ENCODE peak calls at places on chromosomes 6 and 20, in seven cellular contexts. One of them, this sample, is unnamed.

GRCh38 chr6:98839788-98840361 is 5.5 kb downstream of the POU3F2 start:
- DNase-seq in right lobe of liver: no peak
- DNase-seq in HCT116: no peak
- DNase-seq in esophagus squamous epithelium: no peak
- DNase-seq in tibial nerve: no peak
- DNase-seq in IMR-90: peak; percentile 8
- DNase-seq in A549: peak; percentile 21
- DNase-seq in this sample: no peak

GRCh38 chr6:160461641-160462040 is 113.5 kb downstream of the SLC22A3 start:
- DNase-seq in right lobe of liver: no peak
- DNase-seq in HCT116: no peak
- DNase-seq in esophagus squamous epithelium: no peak
- DNase-seq in tibial nerve: no peak
- DNase-seq in IMR-90: peak; percentile 16
- DNase-seq in A549: no peak
- DNase-seq in this sample: no peak

GRCh38 chr20:48586728-48587127 is 241.1 kb downstream of the PREX1 start:
- DNase-seq in right lobe of liver: no peak
- DNase-seq in HCT116: no peak
- DNase-seq in esophagus squamous epithelium: no peak
- DNase-seq in tibial nerve: no peak
- DNase-seq in IMR-90: no peak
- DNase-seq in A549: no peak
- DNase-seq in this sample: no peak

GRCh38 chr6:131398176-131398575 is 174.8 kb upstream of the ARG1 start:
- DNase-seq in right lobe of liver: no peak
- DNase-seq in HCT116: no peak
- DNase-seq in esophagus squamous epithelium: no peak
- DNase-seq in tibial nerve: no peak
- DNase-seq in IMR-90: no peak
- DNase-seq in A549: no peak
- DNase-seq in this sample: no peak

GRCh38 chr20:44388466-44389023 is 33.0 kb downstream of the HNF4A start:
- DNase-seq in right lobe of liver: peak; percentile 83
- DNase-seq in HCT116: peak; percentile 88
- DNase-seq in esophagus squamous epithelium: no peak
- DNase-seq in tibial nerve: peak; percentile 67
- DNase-seq in IMR-90: peak; percentile 59
- DNase-seq in A549: peak; percentile 84
- DNase-seq in this sample: peak; percentile 58

GRCh38 chr20:4064118-4064962 is 49.0 kb upstream of the RNF24 start:
- DNase-seq in right lobe of liver: peak; percentile 79
- DNase-seq in HCT116: peak; percentile 10
- DNase-seq in esophagus squamous epithelium: no peak
- DNase-seq in tibial nerve: peak; percentile 88
- DNase-seq in IMR-90: peak; percentile 93
- DNase-seq in A549: peak; percentile 42
- DNase-seq in this sample: peak; percentile 96

GRCh38 chr6:88780714-88781389 is 182.6 kb downstream of the RNGTT start:
- DNase-seq in right lobe of liver: no peak
- DNase-seq in HCT116: peak; percentile 28
- DNase-seq in esophagus squamous epithelium: no peak
- DNase-seq in tibial nerve: no peak
- DNase-seq in IMR-90: peak; percentile 70
- DNase-seq in A549: peak; percentile 61
- DNase-seq in this sample: no peak

GRCh38 chr6:3381233-3382065 is 75.4 kb downstream of the SLC22A23 start:
- DNase-seq in right lobe of liver: no peak
- DNase-seq in HCT116: no peak
- DNase-seq in esophagus squamous epithelium: no peak
- DNase-seq in tibial nerve: no peak
- DNase-seq in IMR-90: no peak
- DNase-seq in A549: no peak
- DNase-seq in this sample: no peak

GRCh38 chr6:139028242-139028657 is 295 bp upstream of the ABRACL start:
- DNase-seq in right lobe of liver: no peak
- DNase-seq in HCT116: no peak
- DNase-seq in esophagus squamous epithelium: no peak
- DNase-seq in tibial nerve: no peak
- DNase-seq in IMR-90: no peak
- DNase-seq in A549: no peak
- DNase-seq in this sample: no peak

GRCh38 chr20:51938557-51939324 is 136.4 kb upstream of the SALL4 start:
- DNase-seq in right lobe of liver: no peak
- DNase-seq in HCT116: no peak
- DNase-seq in esophagus squamous epithelium: no peak
- DNase-seq in tibial nerve: no peak
- DNase-seq in IMR-90: peak; percentile 19
- DNase-seq in A549: no peak
- DNase-seq in this sample: no peak

GRCh38 chr6:3566812-3567211 is 110.0 kb upstream of the SLC22A23 start:
- DNase-seq in right lobe of liver: no peak
- DNase-seq in HCT116: no peak
- DNase-seq in esophagus squamous epithelium: no peak
- DNase-seq in tibial nerve: no peak
- DNase-seq in IMR-90: peak; percentile 90
- DNase-seq in A549: no peak
- DNase-seq in this sample: no peak

GRCh38 chr20:49318430-49319203 is 40.8 kb upstream of the ZNFX1 start:
- DNase-seq in right lobe of liver: no peak
- DNase-seq in HCT116: no peak
- DNase-seq in esophagus squamous epithelium: no peak
- DNase-seq in tibial nerve: no peak
- DNase-seq in IMR-90: no peak
- DNase-seq in A549: no peak
- DNase-seq in this sample: no peak

GRCh38 chr6:44511126-44511525 is 123.6 kb downstream of the CDC5L start:
- DNase-seq in right lobe of liver: no peak
- DNase-seq in HCT116: no peak
- DNase-seq in esophagus squamous epithelium: no peak
- DNase-seq in tibial nerve: no peak
- DNase-seq in IMR-90: no peak
- DNase-seq in A549: no peak
- DNase-seq in this sample: no peak

GRCh38 chr6:150874184-150874583 is 8.7 kb downstream of the MTHFD1L start:
- DNase-seq in right lobe of liver: no peak
- DNase-seq in HCT116: no peak
- DNase-seq in esophagus squamous epithelium: no peak
- DNase-seq in tibial nerve: no peak
- DNase-seq in IMR-90: no peak
- DNase-seq in A549: no peak
- DNase-seq in this sample: no peak

GRCh38 chr20:6590891-6591679 is 176.4 kb upstream of the BMP2 start:
- DNase-seq in right lobe of liver: no peak
- DNase-seq in HCT116: no peak
- DNase-seq in esophagus squamous epithelium: no peak
- DNase-seq in tibial nerve: no peak
- DNase-seq in IMR-90: peak; percentile 77
- DNase-seq in A549: no peak
- DNase-seq in this sample: no peak

GRCh38 chr6:72363844-72364740 is 257.8 kb upstream of the KCNQ5 start:
- DNase-seq in right lobe of liver: no peak
- DNase-seq in HCT116: no peak
- DNase-seq in esophagus squamous epithelium: no peak
- DNase-seq in tibial nerve: no peak
- DNase-seq in IMR-90: peak; percentile 97
- DNase-seq in A549: peak; percentile 11
- DNase-seq in this sample: no peak

GRCh38 chr6:41537359-41537758 is 8.8 kb upstream of the FOXP4 start:
- DNase-seq in right lobe of liver: no peak
- DNase-seq in HCT116: no peak
- DNase-seq in esophagus squamous epithelium: no peak
- DNase-seq in tibial nerve: no peak
- DNase-seq in IMR-90: no peak
- DNase-seq in A549: no peak
- DNase-seq in this sample: no peak

GRCh38 chr6:11485261-11485660 is 52.3 kb upstream of the TMEM170B start:
- DNase-seq in right lobe of liver: no peak
- DNase-seq in HCT116: no peak
- DNase-seq in esophagus squamous epithelium: no peak
- DNase-seq in tibial nerve: no peak
- DNase-seq in IMR-90: no peak
- DNase-seq in A549: no peak
- DNase-seq in this sample: no peak

GRCh38 chr6:144266091-144266649 is 19.0 kb upstream of the UTRN start:
- DNase-seq in right lobe of liver: no peak
- DNase-seq in HCT116: peak; percentile 64
- DNase-seq in esophagus squamous epithelium: peak; percentile 3
- DNase-seq in tibial nerve: peak; percentile 47
- DNase-seq in IMR-90: peak; percentile 76
- DNase-seq in A549: peak; percentile 83
- DNase-seq in this sample: no peak

GRCh38 chr6:125835221-125835744 is 44.5 kb downstream of the NCOA7 start:
- DNase-seq in right lobe of liver: no peak
- DNase-seq in HCT116: no peak
- DNase-seq in esophagus squamous epithelium: no peak
- DNase-seq in tibial nerve: no peak
- DNase-seq in IMR-90: peak; percentile 75
- DNase-seq in A549: no peak
- DNase-seq in this sample: peak; percentile 59

GRCh38 chr6:4351857-4352669 is 216.7 kb upstream of the ECI2 start:
- DNase-seq in right lobe of liver: no peak
- DNase-seq in HCT116: peak; percentile 36
- DNase-seq in esophagus squamous epithelium: no peak
- DNase-seq in tibial nerve: peak; percentile 38
- DNase-seq in IMR-90: peak; percentile 95
- DNase-seq in A549: peak; percentile 79
- DNase-seq in this sample: peak; percentile 34

GRCh38 chr6:111759413-111759835 is 113.8 kb downstream of the FYN start:
- DNase-seq in right lobe of liver: no peak
- DNase-seq in HCT116: no peak
- DNase-seq in esophagus squamous epithelium: no peak
- DNase-seq in tibial nerve: no peak
- DNase-seq in IMR-90: peak; percentile 44
- DNase-seq in A549: no peak
- DNase-seq in this sample: no peak

GRCh38 chr6:142013286-142013685 is 119.4 kb upstream of the GJE1 start:
- DNase-seq in right lobe of liver: no peak
- DNase-seq in HCT116: peak; percentile 84
- DNase-seq in esophagus squamous epithelium: no peak
- DNase-seq in tibial nerve: no peak
- DNase-seq in IMR-90: peak; percentile 92
- DNase-seq in A549: peak; percentile 62
- DNase-seq in this sample: no peak

GRCh38 chr6:142013875-142014495 is 118.7 kb upstream of the GJE1 start:
- DNase-seq in right lobe of liver: no peak
- DNase-seq in HCT116: peak; percentile 27
- DNase-seq in esophagus squamous epithelium: no peak
- DNase-seq in tibial nerve: no peak
- DNase-seq in IMR-90: no peak
- DNase-seq in A549: peak; percentile 8
- DNase-seq in this sample: no peak

GRCh38 chr6:142011775-142012174 is 121.0 kb upstream of the GJE1 start:
- DNase-seq in right lobe of liver: no peak
- DNase-seq in HCT116: no peak
- DNase-seq in esophagus squamous epithelium: no peak
- DNase-seq in tibial nerve: no peak
- DNase-seq in IMR-90: no peak
- DNase-seq in A549: no peak
- DNase-seq in this sample: no peak

GRCh38 chr6:142015011-142015410 is 117.7 kb upstream of the GJE1 start:
- DNase-seq in right lobe of liver: no peak
- DNase-seq in HCT116: peak; percentile 19
- DNase-seq in esophagus squamous epithelium: no peak
- DNase-seq in tibial nerve: no peak
- DNase-seq in IMR-90: no peak
- DNase-seq in A549: no peak
- DNase-seq in this sample: no peak

GRCh38 chr6:142014515-142014914 is 118.2 kb upstream of the GJE1 start:
- DNase-seq in right lobe of liver: no peak
- DNase-seq in HCT116: peak; percentile 79
- DNase-seq in esophagus squamous epithelium: no peak
- DNase-seq in tibial nerve: no peak
- DNase-seq in IMR-90: peak; percentile 93
- DNase-seq in A549: peak; percentile 72
- DNase-seq in this sample: no peak
- TF ChIP-seq POLR2A in right lobe of liver: no peak
- TF ChIP-seq POLR2A in HCT116: no peak
- TF ChIP-seq POLR2A in esophagus squamous epithelium: no peak
- TF ChIP-seq POLR2A in tibial nerve: no peak
- TF ChIP-seq POLR2A in IMR-90: no peak
- TF ChIP-seq POLR2A in A549: no peak
- TF ChIP-seq POLR2A in this sample: no peak

GRCh38 chr6:135478626-135479025 is 18.9 kb downstream of the AHI1 start:
- DNase-seq in right lobe of liver: no peak
- DNase-seq in HCT116: no peak
- DNase-seq in esophagus squamous epithelium: no peak
- DNase-seq in tibial nerve: no peak
- DNase-seq in IMR-90: no peak
- DNase-seq in A549: no peak
- DNase-seq in this sample: no peak

GRCh38 chr6:135481786-135482369 is 15.7 kb downstream of the AHI1 start:
- DNase-seq in right lobe of liver: no peak
- DNase-seq in HCT116: no peak
- DNase-seq in esophagus squamous epithelium: no peak
- DNase-seq in tibial nerve: no peak
- DNase-seq in IMR-90: peak; percentile 19
- DNase-seq in A549: no peak
- DNase-seq in this sample: no peak
- H3K4me1 ChIP-seq in right lobe of liver: no peaks in the 10 kb centered on the region
- H3K4me1 ChIP-seq in HCT116: no peaks in the 10 kb centered on the region
- H3K4me1 ChIP-seq in esophagus squamous epithelium: no peaks in the 10 kb centered on the region
- H3K4me1 ChIP-seq in tibial nerve: no peaks in the 10 kb centered on the region
- H3K4me1 ChIP-seq in IMR-90: peaks cover 3% of the 10 kb centered on the region
- H3K4me1 ChIP-seq in A549: no peaks in the 10 kb centered on the region
- H3K4me1 ChIP-seq in this sample: no peaks in the 10 kb centered on the region

GRCh38 chr20:1377984-1378742 is 14.7 kb downstream of the FKBP1A start:
- DNase-seq in right lobe of liver: no peak
- DNase-seq in HCT116: peak; percentile 26
- DNase-seq in esophagus squamous epithelium: no peak
- DNase-seq in tibial nerve: no peak
- DNase-seq in IMR-90: peak; percentile 67
- DNase-seq in A549: no peak
- DNase-seq in this sample: no peak
- TF ChIP-seq POLR2A in right lobe of liver: no peak
- TF ChIP-seq POLR2A in HCT116: no peak
- TF ChIP-seq POLR2A in esophagus squamous epithelium: no peak
- TF ChIP-seq POLR2A in tibial nerve: no peak
- TF ChIP-seq POLR2A in IMR-90: no peak
- TF ChIP-seq POLR2A in A549: no peak
- TF ChIP-seq POLR2A in this sample: no peak

GRCh38 chr20:24634855-24635254 is 165.4 kb downstream of the SYNDIG1 start:
- DNase-seq in right lobe of liver: no peak
- DNase-seq in HCT116: peak; percentile 29
- DNase-seq in esophagus squamous epithelium: no peak
- DNase-seq in tibial nerve: no peak
- DNase-seq in IMR-90: peak; percentile 94
- DNase-seq in A549: peak; percentile 91
- DNase-seq in this sample: no peak
- H3K4me1 ChIP-seq in right lobe of liver: no peaks in the 10 kb centered on the region
- H3K4me1 ChIP-seq in HCT116: peaks cover 13% of the 10 kb centered on the region
- H3K4me1 ChIP-seq in esophagus squamous epithelium: peaks cover 5% of the 10 kb centered on the region
- H3K4me1 ChIP-seq in tibial nerve: no peaks in the 10 kb centered on the region
- H3K4me1 ChIP-seq in IMR-90: peaks cover 9% of the 10 kb centered on the region
- H3K4me1 ChIP-seq in A549: peaks cover 22% of the 10 kb centered on the region
- H3K4me1 ChIP-seq in this sample: no peaks in the 10 kb centered on the region